ENCODE peak calls at places on chromosomes 7 and 10, in nine cellular contexts. A is gastrocnemius medialis, E is lower lobe of right lung, Y is tibial artery, G is stomach, J is upper lobe of left lung, F is psoas muscle, P is uterus, N is upper lobe of right lung. C is an unnamed sample. For H3K4me1 and H3K36me3, the result is how much of the 10 kb centered on the place peaks cover.

GRCh38 chr7:149494738-149495368 is 2.8 kb downstream of the ZNF746 start:
- DNase-seq in A (no peak), E (no peak), Y (no peak), G (no peak), J (no peak), F (no peak), P (no peak), N (no peak), C (no peak)

GRCh38 chr7:159253657-159254056 is 109.0 kb upstream of the VIPR2 start:
- DNase-seq in A (no peak), E (no peak), Y (no peak), G (no peak), J (no peak), F (no peak), P (no peak), N (no peak), C (no peak)

GRCh38 chr7:129313282-129313681 is 88.5 kb downstream of the AHCYL2 start:
- DNase-seq in A (no peak), E (no peak), Y (no peak), G (no peak), J (no peak), F (no peak), P (no peak), N (no peak), C (no peak)

GRCh38 chr7:26449175-26450165 is 157.8 kb downstream of the SNX10 start:
- DNase-seq in A (no peak), E (no peak), Y (no peak), G (no peak), J (no peak), F (no peak), P (no peak), N (no peak), C (no peak)

GRCh38 chr10:18649364-18649959 is 1.9 kb downstream of the NSUN6 start:
- DNase-seq in A (no peak), E (no peak), Y (no peak), G (no peak), J (no peak), F (no peak), P (no peak), N (no peak), C (no peak)

GRCh38 chr7:132092106-132092505 is 484.2 kb downstream of the PLXNA4 start:
- DNase-seq in A (no peak), E (no peak), Y (no peak), G (no peak), J (no peak), F (no peak), P (no peak), N (no peak), C (no peak)

GRCh38 chr10:31134303-31134928 is 102.8 kb upstream of the ZNF438 start:
- DNase-seq in A (no peak), E (no peak), Y (no peak), G (no peak), J (no peak), F (peak), P (peak), N (no peak), C (no peak)

GRCh38 chr7:148700693-148701092 is 2.0 kb downstream of the CUL1 start:
- DNase-seq in A (no peak), E (no peak), Y (no peak), G (no peak), J (no peak), F (no peak), P (no peak), N (no peak), C (peak)

GRCh38 chr7:4774804-4775280 is 581 bp upstream of the AP5Z1 start:
- DNase-seq in A (no peak), E (no peak), Y (peak), G (peak), J (no peak), F (no peak), P (no peak), N (no peak), C (peak)

GRCh38 chr7:112199035-112199655 is 7.1 kb downstream of the DOCK4 start:
- DNase-seq in A (no peak), E (no peak), Y (no peak), G (no peak), J (no peak), F (no peak), P (no peak), N (no peak), C (no peak)

GRCh38 chr7:7438851-7439250 is 96.8 kb downstream of the COL28A1 start:
- DNase-seq in A (no peak), E (no peak), Y (no peak), G (no peak), J (no peak), F (no peak), P (no peak), N (no peak), C (no peak)

GRCh38 chr7:45568536-45569289 is 5.5 kb upstream of the ADCY1 start:
- DNase-seq in A (no peak), E (no peak), Y (no peak), G (no peak), J (no peak), F (no peak), P (no peak), N (no peak), C (no peak)

GRCh38 chr7:3336042-3336665 is 35.1 kb downstream of the SDK1 start:
- DNase-seq in A (no peak), E (no peak), Y (no peak), G (no peak), J (no peak), F (no peak), P (no peak), N (no peak), C (no peak)

GRCh38 chr7:2004841-2005351 is 227.8 kb downstream of the MAD1L1 start:
- DNase-seq in A (no peak), E (peak), Y (peak), G (no peak), J (peak), F (peak), P (peak), N (peak), C (peak)

GRCh38 chr7:154383045-154383444 is 330.8 kb downstream of the DPP6 start:
- DNase-seq in A (no peak), E (no peak), Y (no peak), G (no peak), J (no peak), F (no peak), P (no peak), N (no peak), C (no peak)

GRCh38 chr7:138459300-138460175 is 521 bp upstream of the TRIM24 start:
- DNase-seq in A (peak), E (peak), Y (peak), G (peak), J (peak), F (no peak), P (peak), N (peak), C (no peak)

GRCh38 chr10:3895045-3895609 is 110.1 kb upstream of the KLF6 start:
- DNase-seq in A (no peak), E (no peak), Y (no peak), G (no peak), J (no peak), F (no peak), P (no peak), N (no peak), C (no peak)

GRCh38 chr10:24925799-24926198 is 26.6 kb downstream of the PRTFDC1 start:
- DNase-seq in A (no peak), E (no peak), Y (no peak), G (no peak), J (no peak), F (no peak), P (no peak), N (no peak), C (no peak)

GRCh38 chr7:30921540-30921930 is 9.9 kb downstream of the AQP1 start:
- DNase-seq in A (no peak), E (no peak), Y (no peak), G (no peak), J (no peak), F (no peak), P (no peak), N (peak), C (no peak)

GRCh38 chr7:88305044-88305443 is 1.6 kb downstream of the STEAP4 start:
- DNase-seq in A (no peak), E (no peak), Y (no peak), G (no peak), J (no peak), F (no peak), P (no peak), N (no peak), C (no peak)

GRCh38 chr10:87961314-87961713 is 97.9 kb downstream of the PTEN start:
- DNase-seq in A (no peak), E (no peak), Y (no peak), G (no peak), J (no peak), F (no peak), P (no peak), N (no peak), C (no peak)

GRCh38 chr10:17349009-17349349 is 105.4 kb downstream of the ST8SIA6 start:
- DNase-seq in A (no peak), E (no peak), Y (no peak), G (no peak), J (no peak), F (no peak), P (no peak), N (no peak), C (no peak)

GRCh38 chr10:6181249-6181648 is 21.5 kb upstream of the PFKFB3 start:
- DNase-seq in A (no peak), E (no peak), Y (no peak), G (no peak), J (no peak), F (no peak), P (no peak), N (no peak), C (no peak)

GRCh38 chr10:86757110-86757790 is 831 bp downstream of the BMPR1A start:
- DNase-seq in A (peak), E (peak), Y (peak), G (peak), J (no peak), F (peak), P (peak), N (peak), C (peak)

GRCh38 chr7:131188367-131189339 is 139.0 kb upstream of the MKLN1 start:
- DNase-seq in A (peak), E (no peak), Y (peak), G (no peak), J (no peak), F (no peak), P (no peak), N (no peak), C (no peak)

GRCh38 chr7:16925609-16926008 is 43.8 kb upstream of the AGR3 start:
- DNase-seq in A (no peak), E (no peak), Y (no peak), G (no peak), J (no peak), F (no peak), P (no peak), N (no peak), C (no peak)

GRCh38 chr10:54908019-54908418 is 107.0 kb upstream of the PCDH15 start:
- DNase-seq in A (no peak), E (no peak), Y (no peak), G (no peak), J (peak), F (no peak), P (no peak), N (no peak), C (no peak)

GRCh38 chr10:88116491-88116890 is 253.1 kb downstream of the PTEN start:
- DNase-seq in A (no peak), E (no peak), Y (no peak), G (no peak), J (no peak), F (no peak), P (no peak), N (no peak), C (no peak)

GRCh38 chr7:98458090-98458875 is 57.4 kb upstream of the BAIAP2L1 start:
- DNase-seq in A (no peak), E (no peak), Y (no peak), G (no peak), J (no peak), F (no peak), P (no peak), N (no peak), C (no peak)

GRCh38 chr7:93720106-93720505 is 145.6 kb upstream of the CALCR start:
- DNase-seq in A (no peak), E (no peak), Y (no peak), G (no peak), J (no peak), F (no peak), P (no peak), N (no peak), C (no peak)

GRCh38 chr10:13969792-13970140 is 361.0 kb downstream of the FRMD4A start:
- DNase-seq in A (no peak), E (no peak), Y (no peak), G (no peak), J (no peak), F (no peak), P (no peak), N (no peak), C (no peak)

GRCh38 chr7:11491811-11492210 is 340.2 kb downstream of the THSD7A start:
- DNase-seq in A (no peak), E (no peak), Y (no peak), G (no peak), J (no peak), F (no peak), P (no peak), N (no peak), C (no peak)

DNA sequence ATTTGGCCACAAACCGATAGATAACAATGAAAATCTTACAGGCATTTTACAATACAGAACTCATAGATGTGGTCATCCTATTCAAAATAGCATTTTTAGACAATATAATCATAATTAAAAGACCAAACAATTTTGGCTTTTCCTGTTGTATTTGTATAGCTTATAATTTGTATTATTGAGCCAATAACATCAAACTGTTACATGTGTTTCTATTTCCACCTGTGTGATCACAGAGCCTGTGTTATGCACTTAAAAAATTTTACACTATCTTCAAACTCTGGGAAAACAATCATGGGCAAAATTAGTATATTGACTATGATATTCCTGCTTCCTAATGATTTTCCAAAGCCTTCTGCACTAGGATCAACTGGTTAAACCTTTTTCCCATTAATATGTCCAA is 1.9 kb downstream of the RHOBTB1 start:
- DNase-seq in A (no peak), E (no peak), Y (no peak), G (no peak), J (no peak), F (no peak), P (no peak), N (no peak), C (no peak)
- H3K4me3 ChIP-seq in A (peak), E (peak), Y (peak), G (peak), J (peak), F (peak), P (peak), N (peak), C (peak)

GRCh38 chr10:101803511-101803910 is 14.7 kb downstream of the OGA start:
- DNase-seq in A (no peak), E (no peak), Y (no peak), G (no peak), J (no peak), F (no peak), P (no peak), N (no peak), C (no peak)

GRCh38 chr10:101812606-101813005 is 5.6 kb downstream of the OGA start:
- DNase-seq in A (no peak), E (no peak), Y (no peak), G (no peak), J (no peak), F (no peak), P (no peak), N (no peak), C (no peak)

DNA sequence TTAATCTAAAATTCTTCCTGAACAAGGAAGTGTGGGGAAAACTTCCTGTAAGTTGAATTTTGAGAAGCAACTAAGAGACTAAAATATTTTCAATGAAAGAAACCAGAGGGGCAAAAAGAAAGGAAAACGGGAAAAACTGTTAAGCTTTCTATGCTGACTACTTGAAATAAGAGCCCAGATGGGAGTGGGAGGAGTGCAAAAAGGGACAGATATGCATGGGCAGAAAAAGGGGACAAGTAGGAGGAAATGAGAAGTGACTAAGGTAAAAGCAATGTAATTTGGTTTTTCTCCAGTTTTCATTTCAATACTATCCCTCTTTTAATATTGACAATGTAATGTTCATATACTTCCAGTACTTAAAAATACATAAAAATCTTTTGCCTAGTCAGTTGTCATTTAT is 11.1 kb downstream of the OGA start:
- DNase-seq in A (no peak), E (no peak), Y (no peak), G (no peak), J (no peak), F (no peak), P (no peak), N (no peak), C (no peak)
- H3K4me1 ChIP-seq in A (under half), E (under half), Y (under half), G (under half), J (under half), F (under half), P (under half), N (under half), C (under half)

DNA sequence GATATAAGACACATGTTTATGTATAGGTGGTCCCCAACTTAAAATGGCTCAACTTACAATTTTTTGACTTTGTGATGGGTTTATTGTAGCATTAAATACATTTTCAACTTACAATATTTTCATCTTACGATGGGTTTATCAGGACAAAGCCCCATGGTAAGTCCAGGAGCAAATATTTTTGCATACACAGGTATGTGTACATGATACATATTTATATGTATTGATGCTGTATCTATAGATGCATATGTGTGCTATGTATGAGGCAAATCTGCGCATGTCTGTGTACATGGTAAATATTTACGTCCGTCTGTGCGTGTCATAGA is 664 bp upstream of the UBE3C start:
- DNase-seq in A (no peak), E (no peak), Y (no peak), G (no peak), J (no peak), F (no peak), P (no peak), N (no peak), C (no peak)
- H3K36me3 ChIP-seq in A (under half), E (under half), Y (under half), G (under half), J (under half), F (under half), P (under half), N (under half), C (under half)

DNA sequence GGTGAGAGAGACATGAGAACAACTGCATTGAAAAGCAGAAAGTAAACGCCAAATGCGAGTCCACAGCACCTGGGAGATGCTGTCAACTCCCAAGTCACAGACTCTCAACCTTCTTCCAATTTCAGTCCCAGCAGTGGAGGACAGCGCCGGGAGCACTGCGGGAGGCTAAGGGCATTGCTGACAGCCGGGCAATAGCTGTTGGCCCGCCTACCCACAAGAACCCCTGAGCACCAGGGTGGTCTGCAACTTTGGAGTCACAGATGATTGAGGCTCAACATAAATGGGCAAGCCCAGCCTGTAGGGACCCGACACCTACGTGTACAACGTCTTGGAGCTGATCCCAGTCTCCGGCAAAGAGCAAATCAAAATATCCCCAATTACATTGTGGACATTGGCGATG is 262.9 kb downstream of the TCERG1L start:
- DNase-seq in A (no peak), E (no peak), Y (no peak), G (no peak), J (no peak), F (no peak), P (no peak), N (no peak), C (no peak)
- H3K4me3 ChIP-seq in A (no peak), E (no peak), Y (no peak), G (no peak), J (no peak), F (no peak), P (no peak), N (no peak), C (no peak)

GRCh38 chr10:47405829-47406547 is 21.9 kb upstream of the ZNF488 start:
- DNase-seq in A (no peak), E (no peak), Y (no peak), G (no peak), J (peak), F (no peak), P (peak), N (peak), C (no peak)
- H3K4me1 ChIP-seq in A (under half), E (under half), Y (under half), G (under half), J (under half), F (under half), P (under half), N (under half), C (under half)

GRCh38 chr7:74047804-74048380 is 19.9 kb downstream of the ELN start:
- DNase-seq in A (no peak), E (peak), Y (no peak), G (no peak), J (no peak), F (no peak), P (no peak), N (no peak), C (no peak)

GRCh38 chr7:74051193-74051592 is 23.2 kb downstream of the ELN start:
- DNase-seq in A (no peak), E (peak), Y (no peak), G (no peak), J (no peak), F (peak), P (no peak), N (no peak), C (no peak)

GRCh38 chr7:74051629-74052410 is 23.8 kb downstream of the ELN start:
- DNase-seq in A (no peak), E (peak), Y (no peak), G (peak), J (no peak), F (peak), P (no peak), N (peak), C (no peak)

GRCh38 chr7:74049997-74050798 is 22.2 kb downstream of the ELN start:
- DNase-seq in A (no peak), E (no peak), Y (no peak), G (no peak), J (no peak), F (no peak), P (no peak), N (no peak), C (no peak)

DNA sequence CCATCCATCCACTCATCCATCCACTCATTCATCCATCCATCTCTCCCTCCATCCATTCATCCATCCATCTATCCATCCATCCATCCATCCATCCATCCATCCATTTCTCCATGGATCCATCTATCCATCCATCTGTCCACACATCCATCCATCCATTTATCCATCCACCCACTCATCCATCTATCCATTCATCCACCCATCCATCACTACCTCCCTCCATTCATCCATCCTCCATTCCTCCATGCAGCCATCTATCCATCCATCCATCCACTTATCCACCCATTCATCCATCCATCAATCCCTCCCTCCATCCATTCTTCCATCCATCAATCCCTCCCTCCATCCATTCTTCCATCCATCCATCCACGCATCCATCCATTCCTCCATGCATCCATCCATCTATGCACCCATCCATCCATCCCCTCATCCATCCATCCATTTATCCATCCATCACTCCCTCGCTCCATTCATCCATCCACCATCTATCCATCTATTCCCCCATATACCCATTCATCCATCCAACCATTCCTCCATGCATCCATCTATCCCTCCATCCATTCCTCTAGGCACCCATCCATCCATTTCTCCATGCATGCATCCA is 21.1 kb downstream of the ELN start:
- DNase-seq in A (no peak), E (no peak), Y (no peak), G (no peak), J (no peak), F (no peak), P (no peak), N (no peak), C (no peak)
- H3K36me3 ChIP-seq in A (under half), E (half or more), Y (half or more), G (half or more), J (half or more), F (under half), P (under half), N (half or more), C (under half)

C was measured in heart right ventricle.